ENCODE peak calls at places on chromosomes 3 and 15, in seven cellular contexts. M is thyroid gland, Q is cardiac muscle cell, A is A549, O is nephron progenitor cell, N is RWPE1, I is B cell. Z is an unnamed sample.

GRCh38 chr3:55879901-55880331 is 392.8 kb upstream of the WNT5A start:
- DNase-seq in O (no peak), I (no peak), Q (no peak), N (no peak), A (no peak), M (no peak), Z (no peak)

GRCh38 chr15:74995779-74996765 is 709 bp downstream of the SCAMP5 start:
- DNase-seq in O (peak), I (no peak), A (no peak), N (no peak), Q (peak), M (peak), Z (no peak)

GRCh38 chr15:63597033-63597790 is at the start of gene FBXL22:
- DNase-seq in Q (peak), A (no peak), I (no peak), O (no peak), M (peak), N (no peak), Z (no peak)

GRCh38 chr15:74960995-74961588 is 4.5 kb upstream of the RPP25 start:
- DNase-seq in M (peak), A (no peak), Q (no peak), O (no peak), I (no peak), N (no peak), Z (no peak)

GRCh38 chr3:189260556-189261493 is 89.1 kb downstream of the TPRG1 start:
- DNase-seq in A (no peak), Q (no peak), I (no peak), O (no peak), M (peak), N (no peak), Z (no peak)

GRCh38 chr15:81211376-81211775 is 14.7 kb downstream of the IL16 start:
- DNase-seq in O (no peak), I (no peak), Q (no peak), N (no peak), A (no peak), M (peak), Z (no peak)

GRCh38 chr3:59451041-59451763 is 401.4 kb upstream of the CFAP20DC start:
- DNase-seq in I (peak), M (peak), N (peak), Q (peak), A (no peak), O (no peak), Z (peak)

GRCh38 chr3:17118771-17119170 is 234.0 kb downstream of the PLCL2 start:
- DNase-seq in M (no peak), Q (no peak), I (no peak), N (no peak), O (no peak), A (no peak), Z (no peak)

GRCh38 chr15:90165659-90166489 is 35.3 kb upstream of the SEMA4B start:
- DNase-seq in A (peak), O (peak), M (peak), Q (no peak), N (peak), I (no peak), Z (no peak)

GRCh38 chr3:178665747-178666146 is 129.5 kb downstream of the KCNMB2 start:
- DNase-seq in M (no peak), N (no peak), O (no peak), I (no peak), Q (peak), A (no peak), Z (no peak)

GRCh38 chr15:68791431-68792283 is 29.0 kb downstream of the ANP32A start:
- DNase-seq in N (no peak), Q (no peak), M (no peak), I (peak), O (no peak), A (no peak), Z (peak)

GRCh38 chr3:117052356-117052755 is 342.8 kb downstream of the TUSC7 start:
- DNase-seq in N (no peak), Q (no peak), A (no peak), O (no peak), M (no peak), I (no peak), Z (no peak)

GRCh38 chr3:127670229-127670559 is 2.6 kb upstream of the ABTB1 start:
- DNase-seq in O (no peak), A (no peak), Q (no peak), I (no peak), M (no peak), N (no peak), Z (no peak)

GRCh38 chr3:25155696-25156471 is 272.2 kb upstream of the RARB start:
- DNase-seq in Q (no peak), O (no peak), I (no peak), N (no peak), A (no peak), M (no peak), Z (no peak)

GRCh38 chr15:90234519-90234988 is 545 bp downstream of the GDPGP1 start:
- DNase-seq in I (no peak), M (no peak), N (peak), A (no peak), Q (no peak), O (no peak), Z (no peak)

GRCh38 chr3:30655187-30655812 is 48.9 kb downstream of the TGFBR2 start:
- DNase-seq in M (no peak), O (no peak), N (no peak), A (no peak), Q (no peak), I (peak), Z (no peak)

GRCh38 chr3:50237133-50237651 is 1.2 kb downstream of the GNAI2 start:
- DNase-seq in O (peak), N (no peak), A (no peak), Q (peak), M (peak), I (peak), Z (peak)

GRCh38 chr3:68207327-68207726 is 552.9 kb upstream of the SUCLG2 start:
- DNase-seq in M (no peak), N (no peak), A (no peak), I (no peak), Q (no peak), O (no peak), Z (no peak)

GRCh38 chr3:72301779-72302178 is 516.8 kb upstream of the PROK2 start:
- DNase-seq in A (no peak), O (no peak), Q (no peak), N (no peak), M (no peak), I (no peak), Z (no peak)

GRCh38 chr3:177041021-177041729 is 156.1 kb downstream of the TBL1XR1 start:
- DNase-seq in Q (peak), N (no peak), O (no peak), A (no peak), I (no peak), M (peak), Z (no peak)

GRCh38 chr3:25594007-25594502 is 70.7 kb downstream of the TOP2B start:
- DNase-seq in A (peak), N (peak), M (peak), Q (peak), O (no peak), I (peak), Z (no peak)

GRCh38 chr3:196938124-196938523 is 4.2 kb downstream of the NCBP2 start:
- DNase-seq in O (no peak), M (no peak), N (no peak), Q (no peak), I (no peak), A (no peak), Z (no peak)

GRCh38 chr3:196942915-196943277 is 568 bp upstream of the NCBP2 start:
- DNase-seq in I (no peak), M (peak), Q (peak), A (no peak), O (peak), N (no peak), Z (peak)

GRCh38 chr3:196942226-196942914 is at the start of gene NCBP2:
- DNase-seq in M (peak), A (peak), Q (peak), O (peak), N (peak), I (peak), Z (peak)

GRCh38 chr3:196947136-196947859 is 5.0 kb upstream of the NCBP2 start:
- DNase-seq in Q (no peak), O (no peak), A (no peak), I (no peak), N (no peak), M (no peak), Z (peak)

GRCh38 chr3:196941846-196942225 is 492 bp downstream of the NCBP2 start:
- DNase-seq in N (peak), O (peak), A (no peak), Q (peak), M (peak), I (peak), Z (peak)
- TF ChIP-seq CTCF in N (no peak), O (no peak), A (no peak), Q (no peak), M (no peak), I (no peak), Z (no peak)

GRCh38 chr3:195895078-195895899 is 13.1 kb downstream of the TNK2 start:
- DNase-seq in Q (peak), O (peak), M (peak), I (peak), A (peak), N (no peak), Z (peak)
- TF ChIP-seq CTCF in Q (no peak), O (no peak), M (no peak), I (peak), A (no peak), N (peak), Z (peak)

DNA sequence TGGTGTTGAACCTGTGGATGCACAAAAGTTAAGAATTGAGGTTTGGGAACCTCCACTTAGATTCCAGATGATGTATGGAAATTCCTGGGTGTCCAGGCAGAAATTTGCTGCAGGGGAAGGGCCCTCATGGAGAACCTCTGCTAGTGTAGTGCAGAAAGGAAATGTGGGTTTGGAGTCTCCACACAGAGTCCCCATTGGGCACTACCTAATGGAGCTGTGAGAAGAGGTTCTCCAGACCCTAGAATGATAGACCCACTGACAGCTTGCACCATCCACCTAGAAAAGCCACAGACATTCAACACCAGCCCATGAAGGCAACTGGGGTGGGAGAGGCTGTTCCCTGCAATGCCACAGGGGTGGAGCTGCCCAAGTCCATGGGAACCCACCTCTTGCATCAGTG is 1032.8 kb upstream of the EPHA6 start:
- DNase-seq in I (no peak), Q (no peak), M (no peak), O (no peak), N (no peak), A (no peak), Z (no peak)
- TF ChIP-seq CTCF in I (no peak), Q (no peak), M (no peak), O (no peak), N (no peak), A (no peak), Z (no peak)

GRCh38 chr15:51780636-51781035 is 29.2 kb downstream of the TMOD2 start:
- DNase-seq in M (no peak), O (no peak), N (peak), I (no peak), Q (no peak), A (no peak), Z (no peak)

GRCh38 chr15:51781506-51781905 is 30.1 kb downstream of the TMOD2 start:
- DNase-seq in O (no peak), N (no peak), A (no peak), M (no peak), I (no peak), Q (no peak), Z (no peak)

GRCh38 chr15:51776952-51777574 is 25.7 kb downstream of the TMOD2 start:
- DNase-seq in N (peak), M (peak), O (peak), A (peak), Q (peak), I (peak), Z (peak)

GRCh38 chr15:51783967-51784366 is 32.6 kb downstream of the TMOD2 start:
- DNase-seq in M (no peak), O (no peak), I (no peak), A (no peak), Q (no peak), N (no peak), Z (no peak)

DNA sequence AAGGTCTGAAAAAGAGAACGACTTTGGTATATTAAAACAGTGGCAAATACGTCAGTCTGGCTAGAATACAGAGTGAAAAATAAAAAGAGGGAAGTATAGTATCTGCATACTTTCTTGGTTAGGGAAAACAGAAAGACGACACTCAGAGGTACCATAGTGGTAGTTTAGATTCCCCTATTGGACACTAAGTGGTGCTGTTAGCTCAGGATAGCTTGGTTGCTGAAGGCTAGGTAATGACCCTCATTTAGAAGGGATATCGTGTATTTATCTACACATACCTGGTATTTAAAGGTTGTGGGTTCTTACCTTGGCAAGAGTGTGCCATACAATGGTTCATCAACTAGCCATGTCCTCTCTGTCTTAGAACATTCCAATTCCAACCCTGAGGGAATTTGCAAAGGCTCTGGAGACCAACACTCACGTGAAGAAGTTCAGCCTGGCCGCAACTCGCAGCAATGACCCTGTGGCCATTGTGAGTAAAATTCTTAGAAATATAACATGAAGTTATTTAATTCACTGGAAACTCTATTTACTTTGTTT is 31.0 kb downstream of the TMOD2 start:
- DNase-seq in M (no peak), I (no peak), A (peak), Q (no peak), O (no peak), N (peak), Z (no peak)
- TF ChIP-seq CTCF in M (no peak), I (no peak), A (peak), Q (peak), O (no peak), N (peak), Z (no peak)

DNA sequence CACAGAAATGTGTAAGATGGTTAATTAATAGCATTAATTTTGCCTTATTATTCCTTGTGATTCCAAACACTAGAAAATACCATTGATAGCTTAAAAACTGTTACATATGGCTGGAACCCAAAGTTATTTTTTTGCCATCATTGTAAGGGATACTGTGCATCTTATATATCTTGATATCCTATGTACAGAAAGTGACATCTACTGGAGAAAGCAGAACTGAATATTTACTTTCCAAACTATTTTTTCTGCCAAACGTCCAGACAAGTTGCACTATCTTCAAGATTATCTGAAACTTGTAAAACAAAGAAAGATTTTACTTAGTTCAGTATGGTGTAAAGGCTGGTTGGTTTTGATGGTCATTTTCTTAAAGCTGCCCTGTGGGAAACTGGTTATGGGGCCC is 33.3 kb upstream of the MEIS2 start:
- DNase-seq in O (no peak), N (no peak), M (no peak), A (peak), I (no peak), Q (no peak), Z (no peak)
- TF ChIP-seq CTCF in O (no peak), N (peak), M (no peak), A (peak), I (no peak), Q (peak), Z (no peak)

GRCh38 chr15:100913961-100914360 is 5.2 kb upstream of the LRRK1 start:
- DNase-seq in Q (no peak), O (no peak), N (no peak), A (no peak), M (no peak), I (no peak), Z (no peak)

GRCh38 chr15:100918690-100919480 is at the start of gene LRRK1:
- DNase-seq in M (peak), Q (peak), N (peak), I (peak), O (peak), A (peak), Z (peak)

GRCh38 chr15:100911086-100911485 is 8.1 kb upstream of the LRRK1 start:
- DNase-seq in O (no peak), I (no peak), A (no peak), N (no peak), M (no peak), Q (no peak), Z (no peak)

GRCh38 chr15:100918034-100918689 is 995 bp upstream of the LRRK1 start:
- DNase-seq in I (peak), A (peak), M (peak), N (peak), Q (peak), O (peak), Z (peak)

DNA sequence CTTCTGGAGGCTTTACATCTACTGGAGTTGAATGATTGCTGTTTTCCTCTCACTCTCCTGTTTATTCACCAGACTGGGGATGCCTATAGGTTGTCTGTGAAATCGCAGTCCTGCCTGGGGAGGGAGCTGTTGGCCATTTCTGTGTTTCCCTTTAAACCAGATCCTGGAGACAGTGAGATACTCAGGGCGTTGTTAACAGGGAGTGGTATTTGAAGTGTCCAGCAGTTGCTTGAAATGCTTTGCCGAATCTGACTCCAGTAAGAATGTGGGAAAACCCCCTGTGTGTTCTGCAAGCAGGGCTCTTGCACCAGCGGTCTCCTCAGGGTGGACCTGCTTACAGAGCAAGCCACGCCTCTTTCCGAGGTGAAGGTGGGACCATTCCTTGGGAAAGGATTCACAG is 4.3 kb upstream of the LRRK1 start:
- DNase-seq in A (no peak), M (peak), N (no peak), Q (peak), O (no peak), I (no peak), Z (no peak)
- TF ChIP-seq CTCF in A (no peak), M (peak), N (no peak), Q (peak), O (peak), I (no peak), Z (no peak)

GRCh38 chr3:39005295-39005694 is 46.4 kb downstream of the SCN11A start:
- DNase-seq in O (no peak), A (no peak), I (no peak), Q (no peak), M (no peak), N (no peak), Z (no peak)

GRCh38 chr3:38996193-38996592 is 55.6 kb downstream of the SCN11A start:
- DNase-seq in I (no peak), A (no peak), O (no peak), Q (no peak), M (no peak), N (no peak), Z (no peak)

GRCh38 chr3:38998086-38998485 is 53.7 kb downstream of the SCN11A start:
- DNase-seq in A (no peak), N (no peak), I (no peak), M (no peak), Q (no peak), O (no peak), Z (no peak)

DNA sequence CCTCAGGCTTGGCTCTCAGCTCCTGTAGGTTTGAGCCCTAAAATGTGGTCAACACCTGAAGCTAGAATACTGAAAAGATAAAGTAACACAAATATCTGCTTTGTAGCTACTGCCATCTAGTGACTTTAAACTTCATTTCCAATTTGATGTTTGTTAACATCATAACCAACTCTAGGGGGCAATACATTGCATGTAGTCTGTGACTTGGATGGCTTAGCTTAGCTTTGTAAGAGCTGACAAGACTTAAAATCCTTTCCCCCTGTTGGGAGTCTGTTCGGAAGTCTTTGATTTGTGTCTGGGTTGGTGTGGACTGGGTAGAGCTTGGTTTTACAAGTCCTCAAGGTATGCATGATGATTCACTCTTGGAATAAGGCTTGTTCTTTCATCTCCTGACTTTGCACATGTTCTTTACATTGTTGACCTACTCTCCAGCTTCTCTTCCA is 51.7 kb downstream of the SCN11A start:
- DNase-seq in A (peak), N (peak), Q (peak), O (no peak), I (peak), M (no peak), Z (peak)
- TF ChIP-seq CTCF in A (peak), N (peak), Q (peak), O (peak), I (peak), M (peak), Z (peak)

DNA sequence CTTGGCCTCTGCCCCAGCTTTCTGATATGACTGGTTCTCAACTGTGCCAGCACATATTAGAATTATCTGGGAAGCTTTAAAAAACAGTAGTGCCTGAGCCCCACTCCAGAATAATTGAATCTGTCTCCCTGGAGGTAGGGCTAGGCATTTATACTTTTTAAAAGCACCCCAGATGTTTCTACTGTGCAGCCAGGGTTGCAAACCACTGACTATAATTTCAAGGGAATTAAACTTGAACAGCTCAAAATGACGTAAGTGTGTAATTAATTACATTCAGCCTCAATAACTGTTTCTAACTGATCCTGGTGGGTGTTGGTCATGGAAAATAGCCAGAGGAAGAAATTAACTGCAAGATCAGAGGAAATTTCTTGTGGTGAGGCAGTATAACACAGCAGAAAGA is 4.4 kb upstream of the IRAK2 start:
- DNase-seq in M (no peak), O (no peak), N (no peak), A (no peak), Q (no peak), I (no peak), Z (no peak)
- TF ChIP-seq CTCF in M (no peak), O (no peak), N (no peak), A (no peak), Q (no peak), I (no peak), Z (no peak)

DNA sequence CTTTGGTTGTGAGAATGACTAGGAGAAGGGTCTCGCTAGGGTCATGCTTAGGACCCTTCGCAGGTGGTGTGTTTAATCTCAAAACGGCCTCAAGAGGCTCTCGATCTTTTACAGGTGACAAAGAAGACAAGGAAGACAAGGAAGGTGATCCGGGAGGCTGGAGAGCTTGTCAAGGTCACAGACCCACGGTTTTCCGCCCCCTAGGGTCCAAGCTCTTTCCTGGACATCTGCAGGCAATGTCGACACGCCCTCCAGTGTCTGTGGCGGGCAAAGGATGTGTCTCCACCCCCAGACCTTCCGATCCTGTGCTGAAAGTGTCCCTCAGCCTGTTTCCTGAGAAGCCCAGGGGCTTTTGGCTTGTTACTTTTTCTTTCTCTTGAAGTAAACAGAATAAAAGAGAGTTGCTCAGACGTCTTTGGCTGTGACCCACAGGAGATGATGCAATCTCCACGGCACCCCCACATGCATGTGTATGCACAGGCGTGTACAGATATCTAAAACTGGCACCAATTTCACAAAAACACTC is 108.7 kb downstream of the KLF13 start:
- DNase-seq in O (peak), I (peak), M (peak), Q (peak), A (peak), N (peak), Z (peak)
- TF ChIP-seq CTCF in O (peak), I (peak), M (peak), Q (peak), A (peak), N (peak), Z (peak)

Z was measured in GM13977.